ENCODE peak calls at places on chromosomes 16 and 17, in six cellular contexts. One of them, this sample, is unnamed. For H3K9me3, the result is how much of the 10 kb centered on the place peaks cover.

GRCh38 chr16:3182608-3183444 is 5.2 kb upstream of the OR1F1 start:
- DNase-seq in IMR-90: peak
- DNase-seq in A549: peak
- DNase-seq in uterus: no peak
- DNase-seq in body of pancreas: peak
- DNase-seq in tibial nerve: no peak
- DNase-seq in this sample: no peak

GRCh38 chr16:60151987-60152386 is 1417.9 kb upstream of the GOT2 start:
- DNase-seq in IMR-90: no peak
- DNase-seq in A549: peak
- DNase-seq in uterus: no peak
- DNase-seq in body of pancreas: no peak
- DNase-seq in tibial nerve: no peak
- DNase-seq in this sample: no peak

GRCh38 chr17:13523164-13523563 is 78.6 kb downstream of the HS3ST3A1 start:
- DNase-seq in IMR-90: no peak
- DNase-seq in A549: no peak
- DNase-seq in uterus: no peak
- DNase-seq in body of pancreas: no peak
- DNase-seq in tibial nerve: no peak
- DNase-seq in this sample: no peak

GRCh38 chr17:42618442-42619150 is 9.1 kb downstream of the TUBG1 start:
- DNase-seq in IMR-90: no peak
- DNase-seq in A549: peak
- DNase-seq in uterus: no peak
- DNase-seq in body of pancreas: peak
- DNase-seq in tibial nerve: no peak
- DNase-seq in this sample: peak

GRCh38 chr17:13600475-13601316 is 1.0 kb downstream of the HS3ST3A1 start:
- DNase-seq in IMR-90: peak
- DNase-seq in A549: no peak
- DNase-seq in uterus: no peak
- DNase-seq in body of pancreas: peak
- DNase-seq in tibial nerve: no peak
- DNase-seq in this sample: peak

GRCh38 chr16:28543072-28543471 is 4.3 kb upstream of the NUPR1 start:
- DNase-seq in IMR-90: no peak
- DNase-seq in A549: no peak
- DNase-seq in uterus: no peak
- DNase-seq in body of pancreas: peak
- DNase-seq in tibial nerve: no peak
- DNase-seq in this sample: no peak

GRCh38 chr16:68948230-68948910 is 105.0 kb downstream of the TANGO6 start:
- DNase-seq in IMR-90: peak
- DNase-seq in A549: no peak
- DNase-seq in uterus: no peak
- DNase-seq in body of pancreas: no peak
- DNase-seq in tibial nerve: no peak
- DNase-seq in this sample: no peak

GRCh38 chr17:35341465-35341992 is 31.9 kb downstream of the SLFN11 start:
- DNase-seq in IMR-90: no peak
- DNase-seq in A549: no peak
- DNase-seq in uterus: no peak
- DNase-seq in body of pancreas: no peak
- DNase-seq in tibial nerve: no peak
- DNase-seq in this sample: no peak

GRCh38 chr16:67544844-67545664 is 16.4 kb downstream of the RIPOR1 start:
- DNase-seq in IMR-90: no peak
- DNase-seq in A549: no peak
- DNase-seq in uterus: no peak
- DNase-seq in body of pancreas: no peak
- DNase-seq in tibial nerve: no peak
- DNase-seq in this sample: no peak

GRCh38 chr17:14748036-14748715 is 447.3 kb downstream of the HS3ST3B1 start:
- DNase-seq in IMR-90: no peak
- DNase-seq in A549: no peak
- DNase-seq in uterus: no peak
- DNase-seq in body of pancreas: no peak
- DNase-seq in tibial nerve: no peak
- DNase-seq in this sample: no peak

GRCh38 chr17:77186141-77186604 is 45.4 kb downstream of the SEC14L1 start:
- DNase-seq in IMR-90: no peak
- DNase-seq in A549: no peak
- DNase-seq in uterus: no peak
- DNase-seq in body of pancreas: peak
- DNase-seq in tibial nerve: no peak
- DNase-seq in this sample: no peak

GRCh38 chr17:50765454-50766221 is 1.7 kb downstream of the ANKRD40CL start:
- DNase-seq in IMR-90: no peak
- DNase-seq in A549: no peak
- DNase-seq in uterus: no peak
- DNase-seq in body of pancreas: no peak
- DNase-seq in tibial nerve: no peak
- DNase-seq in this sample: no peak

GRCh38 chr17:48601528-48602430 is 3.0 kb downstream of the HOXB6 start:
- DNase-seq in IMR-90: no peak
- DNase-seq in A549: peak
- DNase-seq in uterus: no peak
- DNase-seq in body of pancreas: no peak
- DNase-seq in tibial nerve: no peak
- DNase-seq in this sample: no peak

GRCh38 chr17:74497471-74497870 is 31.0 kb downstream of the CD300A start:
- DNase-seq in IMR-90: no peak
- DNase-seq in A549: no peak
- DNase-seq in uterus: no peak
- DNase-seq in body of pancreas: no peak
- DNase-seq in tibial nerve: no peak
- DNase-seq in this sample: no peak

GRCh38 chr16:30561212-30561816 is 3.1 kb upstream of the ZNF764 start:
- DNase-seq in IMR-90: no peak
- DNase-seq in A549: no peak
- DNase-seq in uterus: peak
- DNase-seq in body of pancreas: peak
- DNase-seq in tibial nerve: no peak
- DNase-seq in this sample: peak

GRCh38 chr16:81493755-81494433 is 49.3 kb downstream of the CMIP start:
- DNase-seq in IMR-90: peak
- DNase-seq in A549: peak
- DNase-seq in uterus: peak
- DNase-seq in body of pancreas: peak
- DNase-seq in tibial nerve: no peak
- DNase-seq in this sample: no peak

GRCh38 chr16:11049396-11050059 is 105.2 kb downstream of the CLEC16A start:
- DNase-seq in IMR-90: no peak
- DNase-seq in A549: peak
- DNase-seq in uterus: no peak
- DNase-seq in body of pancreas: no peak
- DNase-seq in tibial nerve: no peak
- DNase-seq in this sample: no peak

GRCh38 chr16:11871193-11871592 is 19.9 kb upstream of the RSL1D1 start:
- DNase-seq in IMR-90: peak
- DNase-seq in A549: no peak
- DNase-seq in uterus: no peak
- DNase-seq in body of pancreas: no peak
- DNase-seq in tibial nerve: no peak
- DNase-seq in this sample: no peak

GRCh38 chr17:45784583-45785372 is 658 bp downstream of the CRHR1 start:
- DNase-seq in IMR-90: no peak
- DNase-seq in A549: peak
- DNase-seq in uterus: no peak
- DNase-seq in body of pancreas: peak
- DNase-seq in tibial nerve: no peak
- DNase-seq in this sample: no peak

GRCh38 chr16:47109361-47109760 is 34.4 kb downstream of the NETO2 start:
- DNase-seq in IMR-90: no peak
- DNase-seq in A549: no peak
- DNase-seq in uterus: no peak
- DNase-seq in body of pancreas: no peak
- DNase-seq in tibial nerve: no peak
- DNase-seq in this sample: no peak

GRCh38 chr17:44219636-44220210 is at the start of gene UBTF:
- DNase-seq in IMR-90: peak
- DNase-seq in A549: no peak
- DNase-seq in uterus: peak
- DNase-seq in body of pancreas: peak
- DNase-seq in tibial nerve: no peak
- DNase-seq in this sample: peak

GRCh38 chr17:413706-414440 is 61.3 kb upstream of the RPH3AL start:
- DNase-seq in IMR-90: no peak
- DNase-seq in A549: no peak
- DNase-seq in uterus: no peak
- DNase-seq in body of pancreas: no peak
- DNase-seq in tibial nerve: no peak
- DNase-seq in this sample: no peak

GRCh38 chr16:28597692-28598261 is 927 bp upstream of the SULT1A2 start:
- DNase-seq in IMR-90: no peak
- DNase-seq in A549: no peak
- DNase-seq in uterus: no peak
- DNase-seq in body of pancreas: no peak
- DNase-seq in tibial nerve: no peak
- DNase-seq in this sample: no peak

GRCh38 chr17:58375216-58375615 is 23.2 kb upstream of the SUPT4H1 start:
- DNase-seq in IMR-90: no peak
- DNase-seq in A549: no peak
- DNase-seq in uterus: no peak
- DNase-seq in body of pancreas: no peak
- DNase-seq in tibial nerve: no peak
- DNase-seq in this sample: no peak

GRCh38 chr17:32331243-32332040 is 10.5 kb downstream of the C17orf75 start:
- DNase-seq in IMR-90: no peak
- DNase-seq in A549: no peak
- DNase-seq in uterus: no peak
- DNase-seq in body of pancreas: no peak
- DNase-seq in tibial nerve: no peak
- DNase-seq in this sample: no peak

GRCh38 chr16:49484936-49485335 is 111.3 kb downstream of the C16orf78 start:
- DNase-seq in IMR-90: no peak
- DNase-seq in A549: no peak
- DNase-seq in uterus: no peak
- DNase-seq in body of pancreas: no peak
- DNase-seq in tibial nerve: no peak
- DNase-seq in this sample: no peak

GRCh38 chr17:81905424-81905875 is 3.4 kb downstream of the NPB start:
- DNase-seq in IMR-90: no peak
- DNase-seq in A549: no peak
- DNase-seq in uterus: no peak
- DNase-seq in body of pancreas: no peak
- DNase-seq in tibial nerve: no peak
- DNase-seq in this sample: no peak

GRCh38 chr16:867421-868385 is 67.2 kb upstream of the GNG13 start:
- DNase-seq in IMR-90: no peak
- DNase-seq in A549: no peak
- DNase-seq in uterus: no peak
- DNase-seq in body of pancreas: no peak
- DNase-seq in tibial nerve: no peak
- DNase-seq in this sample: no peak
- H3K9me3 ChIP-seq in IMR-90: under half
- H3K9me3 ChIP-seq in A549: under half
- H3K9me3 ChIP-seq in uterus: under half
- H3K9me3 ChIP-seq in body of pancreas: under half
- H3K9me3 ChIP-seq in tibial nerve: under half
- H3K9me3 ChIP-seq in this sample: under half

GRCh38 chr16:27516360-27516759 is 33.4 kb downstream of the GTF3C1 start:
- DNase-seq in IMR-90: no peak
- DNase-seq in A549: no peak
- DNase-seq in uterus: no peak
- DNase-seq in body of pancreas: peak
- DNase-seq in tibial nerve: no peak
- DNase-seq in this sample: no peak

GRCh38 chr16:27520982-27521673 is 28.6 kb downstream of the GTF3C1 start:
- DNase-seq in IMR-90: peak
- DNase-seq in A549: no peak
- DNase-seq in uterus: peak
- DNase-seq in body of pancreas: peak
- DNase-seq in tibial nerve: no peak
- DNase-seq in this sample: peak

GRCh38 chr16:27518226-27518625 is 31.5 kb downstream of the GTF3C1 start:
- DNase-seq in IMR-90: no peak
- DNase-seq in A549: no peak
- DNase-seq in uterus: no peak
- DNase-seq in body of pancreas: no peak
- DNase-seq in tibial nerve: no peak
- DNase-seq in this sample: no peak

GRCh38 chr16:27526169-27526568 is 23.5 kb downstream of the GTF3C1 start:
- DNase-seq in IMR-90: no peak
- DNase-seq in A549: no peak
- DNase-seq in uterus: no peak
- DNase-seq in body of pancreas: peak
- DNase-seq in tibial nerve: no peak
- DNase-seq in this sample: peak

GRCh38 chr16:27522173-27522707 is 27.5 kb downstream of the GTF3C1 start:
- DNase-seq in IMR-90: no peak
- DNase-seq in A549: no peak
- DNase-seq in uterus: no peak
- DNase-seq in body of pancreas: no peak
- DNase-seq in tibial nerve: no peak
- DNase-seq in this sample: peak
- TF ChIP-seq POLR2A in IMR-90: no peak
- TF ChIP-seq POLR2A in A549: no peak
- TF ChIP-seq POLR2A in uterus: no peak
- TF ChIP-seq POLR2A in body of pancreas: no peak
- TF ChIP-seq POLR2A in tibial nerve: no peak
- TF ChIP-seq POLR2A in this sample: no peak

DNA sequence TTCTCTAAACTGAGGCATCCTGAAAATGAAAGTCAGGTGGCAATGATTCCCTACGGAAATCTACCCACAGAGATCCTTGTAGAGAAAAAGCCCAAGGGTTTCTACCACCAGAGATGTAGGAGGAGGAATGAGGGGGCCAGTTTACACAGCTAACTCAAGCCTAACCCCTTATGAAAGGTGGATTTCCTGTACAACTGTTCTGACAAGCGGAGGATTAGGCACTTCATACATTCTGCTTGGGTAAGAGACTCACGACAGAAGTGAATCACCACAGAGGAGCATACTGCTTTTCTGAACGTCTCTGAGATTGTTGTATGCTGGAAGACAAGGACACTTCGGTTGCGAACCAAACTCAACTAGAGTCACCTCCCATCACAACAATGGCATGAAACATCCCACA is 72.7 kb downstream of the SMG6 start:
- DNase-seq in IMR-90: peak
- DNase-seq in A549: no peak
- DNase-seq in uterus: no peak
- DNase-seq in body of pancreas: no peak
- DNase-seq in tibial nerve: no peak
- DNase-seq in this sample: no peak
- H3K27ac ChIP-seq in IMR-90: peak
- H3K27ac ChIP-seq in A549: no peak
- H3K27ac ChIP-seq in uterus: peak
- H3K27ac ChIP-seq in body of pancreas: no peak
- H3K27ac ChIP-seq in tibial nerve: peak
- H3K27ac ChIP-seq in this sample: no peak

DNA sequence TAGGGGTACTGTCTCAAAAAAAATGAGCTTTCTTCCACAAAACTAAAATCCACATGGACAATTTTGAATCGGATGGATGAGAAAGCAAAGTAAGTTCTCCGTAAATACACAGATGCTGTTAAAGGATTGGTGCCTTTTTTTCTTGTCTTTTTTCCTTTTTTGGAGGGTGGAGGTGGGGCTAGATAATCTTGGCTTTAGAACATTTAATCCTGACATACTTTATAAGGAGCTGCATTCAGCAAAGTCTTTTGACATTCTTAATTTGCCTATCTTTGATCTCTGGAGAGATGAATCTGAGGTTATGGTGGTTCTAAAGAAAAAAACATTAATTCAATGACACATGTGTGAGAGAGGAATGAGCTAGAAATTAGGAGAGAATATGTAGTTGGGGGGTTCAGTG is 312.3 kb upstream of the KCNJ16 start:
- DNase-seq in IMR-90: no peak
- DNase-seq in A549: no peak
- DNase-seq in uterus: no peak
- DNase-seq in body of pancreas: no peak
- DNase-seq in tibial nerve: no peak
- DNase-seq in this sample: no peak
- H3K9me3 ChIP-seq in IMR-90: under half
- H3K9me3 ChIP-seq in A549: under half
- H3K9me3 ChIP-seq in uterus: under half
- H3K9me3 ChIP-seq in body of pancreas: under half
- H3K9me3 ChIP-seq in tibial nerve: under half
- H3K9me3 ChIP-seq in this sample: under half